ENCODE peak calls at places on chromosomes 1 and 21, in ten cellular contexts. One of them, this sample, is unnamed.

GRCh38 chr1:7856345-7856744 is 3.5 kb upstream of the UTS2 start:
- DNase-seq in sigmoid colon: no peak
- DNase-seq in ovary: no peak
- DNase-seq in uterus: no peak
- DNase-seq in right lobe of liver: no peak
- DNase-seq in tibial nerve: no peak
- DNase-seq in heart left ventricle: no peak
- DNase-seq in body of pancreas: peak; percentile 3
- DNase-seq in esophagus squamous epithelium: no peak
- DNase-seq in K562: no peak
- DNase-seq in this sample: no peak

GRCh38 chr21:36825683-36826082 is 126.8 kb downstream of the SIM2 start:
- DNase-seq in body of pancreas: no peak
- DNase-seq in ovary: no peak
- DNase-seq in uterus: no peak
- DNase-seq in sigmoid colon: no peak
- DNase-seq in right lobe of liver: no peak
- DNase-seq in esophagus squamous epithelium: no peak
- DNase-seq in heart left ventricle: no peak
- DNase-seq in tibial nerve: no peak
- DNase-seq in K562: peak; percentile 36
- DNase-seq in this sample: no peak

GRCh38 chr1:230691615-230692014 is 22.3 kb downstream of the AGT start:
- DNase-seq in K562: no peak
- DNase-seq in body of pancreas: no peak
- DNase-seq in ovary: no peak
- DNase-seq in sigmoid colon: no peak
- DNase-seq in tibial nerve: no peak
- DNase-seq in heart left ventricle: no peak
- DNase-seq in esophagus squamous epithelium: no peak
- DNase-seq in uterus: no peak
- DNase-seq in right lobe of liver: no peak
- DNase-seq in this sample: no peak

GRCh38 chr1:234593771-234594504 is 16.0 kb downstream of the IRF2BP2 start:
- DNase-seq in esophagus squamous epithelium: no peak
- DNase-seq in uterus: no peak
- DNase-seq in body of pancreas: no peak
- DNase-seq in right lobe of liver: no peak
- DNase-seq in K562: no peak
- DNase-seq in sigmoid colon: no peak
- DNase-seq in ovary: no peak
- DNase-seq in tibial nerve: no peak
- DNase-seq in heart left ventricle: no peak
- DNase-seq in this sample: no peak

GRCh38 chr21:28705616-28706015 is 287.1 kb downstream of the LTN1 start:
- DNase-seq in sigmoid colon: no peak
- DNase-seq in right lobe of liver: no peak
- DNase-seq in uterus: no peak
- DNase-seq in K562: no peak
- DNase-seq in body of pancreas: no peak
- DNase-seq in tibial nerve: no peak
- DNase-seq in ovary: no peak
- DNase-seq in esophagus squamous epithelium: no peak
- DNase-seq in heart left ventricle: no peak
- DNase-seq in this sample: no peak

GRCh38 chr1:166083887-166084286 is 82.9 kb downstream of the FAM78B start:
- DNase-seq in right lobe of liver: no peak
- DNase-seq in uterus: no peak
- DNase-seq in sigmoid colon: no peak
- DNase-seq in K562: no peak
- DNase-seq in ovary: no peak
- DNase-seq in tibial nerve: no peak
- DNase-seq in esophagus squamous epithelium: no peak
- DNase-seq in body of pancreas: no peak
- DNase-seq in heart left ventricle: no peak
- DNase-seq in this sample: no peak

GRCh38 chr1:25568090-25568833 is 24.9 kb downstream of the LDLRAP1 start:
- DNase-seq in body of pancreas: no peak
- DNase-seq in tibial nerve: peak; percentile 47
- DNase-seq in heart left ventricle: no peak
- DNase-seq in K562: no peak
- DNase-seq in esophagus squamous epithelium: no peak
- DNase-seq in uterus: no peak
- DNase-seq in ovary: peak; percentile 49
- DNase-seq in right lobe of liver: no peak
- DNase-seq in sigmoid colon: peak; percentile 83
- DNase-seq in this sample: no peak

GRCh38 chr1:195714248-195714647 is 894.0 kb downstream of the KCNT2 start:
- DNase-seq in tibial nerve: no peak
- DNase-seq in uterus: no peak
- DNase-seq in heart left ventricle: no peak
- DNase-seq in K562: no peak
- DNase-seq in body of pancreas: no peak
- DNase-seq in ovary: no peak
- DNase-seq in sigmoid colon: no peak
- DNase-seq in esophagus squamous epithelium: no peak
- DNase-seq in right lobe of liver: no peak
- DNase-seq in this sample: no peak

GRCh38 chr1:40032240-40032891 is 8.2 kb upstream of the CAP1 start:
- DNase-seq in body of pancreas: peak; percentile 64
- DNase-seq in heart left ventricle: peak; percentile 41
- DNase-seq in tibial nerve: no peak
- DNase-seq in uterus: peak; percentile 53
- DNase-seq in esophagus squamous epithelium: no peak
- DNase-seq in K562: peak; percentile 65
- DNase-seq in sigmoid colon: no peak
- DNase-seq in ovary: no peak
- DNase-seq in right lobe of liver: no peak
- DNase-seq in this sample: no peak

GRCh38 chr1:29808141-29808995 is 572.0 kb downstream of the PTPRU start:
- DNase-seq in sigmoid colon: no peak
- DNase-seq in heart left ventricle: no peak
- DNase-seq in body of pancreas: no peak
- DNase-seq in tibial nerve: no peak
- DNase-seq in uterus: no peak
- DNase-seq in esophagus squamous epithelium: no peak
- DNase-seq in right lobe of liver: no peak
- DNase-seq in K562: no peak
- DNase-seq in ovary: no peak
- DNase-seq in this sample: peak; percentile 31

GRCh38 chr1:29804181-29804899 is 568.0 kb downstream of the PTPRU start:
- DNase-seq in tibial nerve: no peak
- DNase-seq in esophagus squamous epithelium: no peak
- DNase-seq in K562: no peak
- DNase-seq in heart left ventricle: no peak
- DNase-seq in ovary: no peak
- DNase-seq in uterus: no peak
- DNase-seq in body of pancreas: no peak
- DNase-seq in right lobe of liver: no peak
- DNase-seq in sigmoid colon: no peak
- DNase-seq in this sample: no peak

GRCh38 chr1:29805122-29805895 is 569.0 kb downstream of the PTPRU start:
- DNase-seq in ovary: no peak
- DNase-seq in body of pancreas: no peak
- DNase-seq in tibial nerve: no peak
- DNase-seq in sigmoid colon: no peak
- DNase-seq in K562: no peak
- DNase-seq in esophagus squamous epithelium: no peak
- DNase-seq in uterus: no peak
- DNase-seq in right lobe of liver: no peak
- DNase-seq in heart left ventricle: no peak
- DNase-seq in this sample: no peak

GRCh38 chr1:29805896-29806160 is 569.5 kb downstream of the PTPRU start:
- DNase-seq in heart left ventricle: no peak
- DNase-seq in right lobe of liver: no peak
- DNase-seq in ovary: no peak
- DNase-seq in tibial nerve: no peak
- DNase-seq in uterus: no peak
- DNase-seq in esophagus squamous epithelium: no peak
- DNase-seq in K562: no peak
- DNase-seq in body of pancreas: no peak
- DNase-seq in sigmoid colon: no peak
- DNase-seq in this sample: no peak

DNA sequence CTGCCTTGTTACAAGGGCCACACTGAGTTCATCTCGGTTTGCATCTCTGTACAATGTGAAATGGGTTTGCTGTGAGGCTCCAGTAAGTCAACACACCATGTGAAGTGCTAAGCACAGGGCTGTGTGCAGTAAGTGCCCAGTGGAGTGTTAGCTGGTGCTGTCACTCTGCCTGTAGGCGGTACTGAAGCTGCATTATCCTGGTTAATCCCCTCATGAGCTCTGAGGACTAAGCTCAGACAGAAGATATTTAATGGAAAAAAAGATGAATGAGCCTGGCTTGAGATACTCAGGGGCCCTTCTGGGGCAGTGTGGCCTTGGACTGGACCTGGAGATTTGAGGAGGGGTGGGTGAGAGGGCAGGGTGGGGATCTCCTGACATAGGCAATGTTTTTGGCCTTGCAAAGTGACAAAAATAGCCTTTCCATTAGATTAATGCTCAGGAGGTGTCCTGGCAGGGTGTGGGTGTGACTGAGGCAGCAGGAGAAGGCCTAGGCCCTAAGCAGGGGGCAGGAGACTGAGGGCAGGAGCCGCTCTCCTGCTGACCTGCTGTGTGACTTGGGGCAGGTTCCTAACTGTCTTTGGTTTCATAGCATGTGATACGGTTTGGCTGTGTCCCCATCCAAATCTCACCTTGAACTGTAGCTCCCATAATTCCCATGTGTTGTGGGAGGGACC is 570.5 kb downstream of the PTPRU start:
- DNase-seq in tibial nerve: no peak
- DNase-seq in K562: no peak
- DNase-seq in body of pancreas: no peak
- DNase-seq in uterus: no peak
- DNase-seq in heart left ventricle: no peak
- DNase-seq in right lobe of liver: no peak
- DNase-seq in ovary: no peak
- DNase-seq in sigmoid colon: no peak
- DNase-seq in esophagus squamous epithelium: no peak
- DNase-seq in this sample: no peak
- TF ChIP-seq POLR2A in tibial nerve: no peak
- TF ChIP-seq POLR2A in K562: no peak
- TF ChIP-seq POLR2A in body of pancreas: no peak
- TF ChIP-seq POLR2A in uterus: no peak
- TF ChIP-seq POLR2A in heart left ventricle: no peak
- TF ChIP-seq POLR2A in right lobe of liver: no peak
- TF ChIP-seq POLR2A in ovary: no peak
- TF ChIP-seq POLR2A in sigmoid colon: no peak
- TF ChIP-seq POLR2A in esophagus squamous epithelium: no peak
- TF ChIP-seq POLR2A in this sample: no peak

GRCh38 chr1:168261390-168261789 is 19.3 kb upstream of the TBX19 start:
- DNase-seq in right lobe of liver: no peak
- DNase-seq in body of pancreas: no peak
- DNase-seq in tibial nerve: no peak
- DNase-seq in esophagus squamous epithelium: no peak
- DNase-seq in heart left ventricle: peak; percentile 15
- DNase-seq in sigmoid colon: no peak
- DNase-seq in K562: no peak
- DNase-seq in ovary: no peak
- DNase-seq in uterus: no peak
- DNase-seq in this sample: no peak
- H3K4me3 ChIP-seq in right lobe of liver: no peak overlapping the region
- H3K4me3 ChIP-seq in body of pancreas: no peak overlapping the region
- H3K4me3 ChIP-seq in tibial nerve: no peak overlapping the region
- H3K4me3 ChIP-seq in esophagus squamous epithelium: no peak overlapping the region
- H3K4me3 ChIP-seq in heart left ventricle: no peak overlapping the region
- H3K4me3 ChIP-seq in sigmoid colon: no peak overlapping the region
- H3K4me3 ChIP-seq in K562: no peak overlapping the region
- H3K4me3 ChIP-seq in ovary: no peak overlapping the region
- H3K4me3 ChIP-seq in uterus: no peak overlapping the region
- H3K4me3 ChIP-seq in this sample: no peak overlapping the region

GRCh38 chr1:246969621-246970020 is 37.9 kb upstream of the AHCTF1 start:
- DNase-seq in sigmoid colon: no peak
- DNase-seq in right lobe of liver: no peak
- DNase-seq in K562: no peak
- DNase-seq in esophagus squamous epithelium: no peak
- DNase-seq in ovary: no peak
- DNase-seq in body of pancreas: no peak
- DNase-seq in heart left ventricle: no peak
- DNase-seq in tibial nerve: no peak
- DNase-seq in uterus: no peak
- DNase-seq in this sample: no peak
- H3K9me3 ChIP-seq in sigmoid colon: no peaks in the 10 kb centered on the region
- H3K9me3 ChIP-seq in right lobe of liver: no peaks in the 10 kb centered on the region
- H3K9me3 ChIP-seq in K562: peaks cover 7% of the 10 kb centered on the region
- H3K9me3 ChIP-seq in esophagus squamous epithelium: peaks cover 36% of the 10 kb centered on the region
- H3K9me3 ChIP-seq in ovary: no peaks in the 10 kb centered on the region
- H3K9me3 ChIP-seq in body of pancreas: no peaks in the 10 kb centered on the region
- H3K9me3 ChIP-seq in heart left ventricle: no peaks in the 10 kb centered on the region
- H3K9me3 ChIP-seq in tibial nerve: peaks cover 16% of the 10 kb centered on the region
- H3K9me3 ChIP-seq in uterus: no peaks in the 10 kb centered on the region
- H3K9me3 ChIP-seq in this sample: peaks cover 6% of the 10 kb centered on the region

GRCh38 chr1:109726728-109727127 is 14.1 kb downstream of the GSTM3 start:
- DNase-seq in esophagus squamous epithelium: no peak
- DNase-seq in right lobe of liver: no peak
- DNase-seq in tibial nerve: no peak
- DNase-seq in uterus: no peak
- DNase-seq in sigmoid colon: no peak
- DNase-seq in ovary: no peak
- DNase-seq in K562: no peak
- DNase-seq in body of pancreas: peak; percentile 44
- DNase-seq in heart left ventricle: no peak
- DNase-seq in this sample: no peak

GRCh38 chr1:109723351-109723750 is 11.3 kb downstream of the GSTM5 start:
- DNase-seq in uterus: no peak
- DNase-seq in heart left ventricle: no peak
- DNase-seq in K562: no peak
- DNase-seq in body of pancreas: no peak
- DNase-seq in ovary: no peak
- DNase-seq in tibial nerve: no peak
- DNase-seq in right lobe of liver: no peak
- DNase-seq in sigmoid colon: no peak
- DNase-seq in esophagus squamous epithelium: no peak
- DNase-seq in this sample: no peak

GRCh38 chr1:109726007-109726406 is 14.0 kb downstream of the GSTM5 start:
- DNase-seq in heart left ventricle: no peak
- DNase-seq in ovary: no peak
- DNase-seq in sigmoid colon: no peak
- DNase-seq in body of pancreas: no peak
- DNase-seq in tibial nerve: no peak
- DNase-seq in K562: no peak
- DNase-seq in esophagus squamous epithelium: no peak
- DNase-seq in uterus: no peak
- DNase-seq in right lobe of liver: no peak
- DNase-seq in this sample: no peak

GRCh38 chr1:109724933-109725332 is 12.9 kb downstream of the GSTM5 start:
- DNase-seq in right lobe of liver: no peak
- DNase-seq in uterus: no peak
- DNase-seq in body of pancreas: no peak
- DNase-seq in heart left ventricle: no peak
- DNase-seq in tibial nerve: no peak
- DNase-seq in K562: no peak
- DNase-seq in ovary: no peak
- DNase-seq in sigmoid colon: no peak
- DNase-seq in esophagus squamous epithelium: no peak
- DNase-seq in this sample: no peak

DNA sequence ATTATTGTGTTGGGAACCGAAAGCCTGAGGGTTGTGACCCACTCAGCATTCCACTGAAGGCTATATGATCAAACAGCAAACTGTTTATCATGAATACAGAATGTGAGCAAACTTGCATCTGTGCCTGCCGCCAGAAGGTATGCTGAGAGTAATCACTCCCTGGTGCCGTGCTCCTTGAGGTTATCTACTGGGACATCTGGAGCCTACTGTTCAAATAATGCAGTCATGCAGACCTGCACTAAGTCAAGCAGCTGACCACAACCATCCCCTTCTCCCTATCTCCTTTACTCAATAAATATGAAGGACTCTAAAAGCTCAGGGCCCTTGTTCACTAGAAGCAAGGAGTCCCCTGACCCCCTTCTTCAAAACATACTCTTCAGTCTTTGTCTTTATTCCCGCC is 13.5 kb downstream of the GSTM5 start:
- DNase-seq in right lobe of liver: no peak
- DNase-seq in ovary: no peak
- DNase-seq in body of pancreas: no peak
- DNase-seq in tibial nerve: no peak
- DNase-seq in esophagus squamous epithelium: no peak
- DNase-seq in K562: peak; percentile 56
- DNase-seq in sigmoid colon: no peak
- DNase-seq in heart left ventricle: no peak
- DNase-seq in uterus: no peak
- DNase-seq in this sample: no peak
- TF ChIP-seq POLR2A in right lobe of liver: no peak
- TF ChIP-seq POLR2A in ovary: no peak
- TF ChIP-seq POLR2A in body of pancreas: no peak
- TF ChIP-seq POLR2A in tibial nerve: no peak
- TF ChIP-seq POLR2A in esophagus squamous epithelium: no peak
- TF ChIP-seq POLR2A in K562: no peak
- TF ChIP-seq POLR2A in sigmoid colon: no peak
- TF ChIP-seq POLR2A in heart left ventricle: no peak
- TF ChIP-seq POLR2A in uterus: no peak
- TF ChIP-seq POLR2A in this sample: no peak